ENCODE peak calls at places on chromosomes 12 and 14, in seven cellular contexts. D is fibroblast of the aortic adventitia; G is AG09309; O is GM13977; H is WERI-Rb-1; R is CD8-positive, alpha-beta T cell; A is type B pancreatic cell. K is an unnamed sample.

GRCh38 chr14:72154645-72155378 is 222.6 kb downstream of the RGS6 start:
- DNase-seq in O (no peak), D (no peak), A (no peak), G (no peak), H (no peak), R (no peak), K (no peak)

GRCh38 chr12:95204141-95204866 is 13.0 kb downstream of the FGD6 start:
- DNase-seq in A (no peak), D (peak; percentile 81), R (no peak), H (no peak), G (peak; percentile 70), O (no peak), K (no peak)

GRCh38 chr12:40226652-40227051 is 1.9 kb downstream of the LRRK2 start:
- DNase-seq in O (no peak), H (no peak), D (peak; percentile 93), A (no peak), R (no peak), G (peak; percentile 57), K (no peak)

GRCh38 chr14:75437201-75438143 is 9.7 kb downstream of the JDP2 start:
- DNase-seq in R (no peak), H (no peak), G (no peak), O (no peak), D (no peak), A (no peak), K (no peak)

GRCh38 chr14:105664691-105665090 is 138.3 kb downstream of the TMEM121 start:
- DNase-seq in R (no peak), D (no peak), O (no peak), H (no peak), G (no peak), A (no peak), K (no peak)

GRCh38 chr14:68458840-68459469 is 333.9 kb downstream of the ZFP36L1 start:
- DNase-seq in O (no peak), H (peak; percentile 72), G (peak; percentile 74), A (no peak), R (no peak), D (peak; percentile 95), K (no peak)

GRCh38 chr14:36835145-36835544 is 173.5 kb downstream of the PAX9 start:
- DNase-seq in H (no peak), A (no peak), R (no peak), O (no peak), D (no peak), G (no peak), K (no peak)

GRCh38 chr12:112833272-112833671 is 41.7 kb downstream of the RPH3A start:
- DNase-seq in O (no peak), H (no peak), R (no peak), D (no peak), A (no peak), G (no peak), K (no peak)

GRCh38 chr12:50062733-50063452 is 5.5 kb downstream of the ASIC1 start:
- DNase-seq in H (no peak), D (no peak), O (no peak), R (no peak), G (no peak), A (no peak), K (no peak)

GRCh38 chr12:42855362-42855950 is 265.9 kb upstream of the PRICKLE1 start:
- DNase-seq in O (no peak), D (no peak), R (no peak), G (no peak), A (no peak), H (no peak), K (no peak)

GRCh38 chr12:12804432-12804886 is 8.7 kb upstream of the DDX47 start:
- DNase-seq in A (no peak), D (peak; percentile 77), O (no peak), H (no peak), G (peak; percentile 80), R (no peak), K (no peak)

GRCh38 chr12:58711968-58712367 is 208.3 kb downstream of the LRIG3 start:
- DNase-seq in R (no peak), O (no peak), D (peak; percentile 11), A (no peak), H (no peak), G (peak; percentile 52), K (no peak)

GRCh38 chr12:1213205-1213604 is 222.2 kb downstream of the ERC1 start:
- DNase-seq in H (no peak), D (no peak), G (no peak), O (no peak), A (no peak), R (no peak), K (no peak)

GRCh38 chr12:51077930-51078329 is 5.5 kb downstream of the CSRNP2 start:
- DNase-seq in G (no peak), H (no peak), R (no peak), O (no peak), A (no peak), D (peak; percentile 26), K (no peak)

GRCh38 chr14:23568600-23569310 is 1.2 kb upstream of the AP1G2 start:
- DNase-seq in A (no peak), G (no peak), O (no peak), H (peak; percentile 75), R (no peak), D (no peak), K (peak; percentile 56)
- TF ChIP-seq CTCF in A (peak; percentile 55), G (peak; percentile 37), O (peak; percentile 49), H (peak; percentile 61), R (no peak), D (peak; percentile 26), K (peak; percentile 40)

DNA sequence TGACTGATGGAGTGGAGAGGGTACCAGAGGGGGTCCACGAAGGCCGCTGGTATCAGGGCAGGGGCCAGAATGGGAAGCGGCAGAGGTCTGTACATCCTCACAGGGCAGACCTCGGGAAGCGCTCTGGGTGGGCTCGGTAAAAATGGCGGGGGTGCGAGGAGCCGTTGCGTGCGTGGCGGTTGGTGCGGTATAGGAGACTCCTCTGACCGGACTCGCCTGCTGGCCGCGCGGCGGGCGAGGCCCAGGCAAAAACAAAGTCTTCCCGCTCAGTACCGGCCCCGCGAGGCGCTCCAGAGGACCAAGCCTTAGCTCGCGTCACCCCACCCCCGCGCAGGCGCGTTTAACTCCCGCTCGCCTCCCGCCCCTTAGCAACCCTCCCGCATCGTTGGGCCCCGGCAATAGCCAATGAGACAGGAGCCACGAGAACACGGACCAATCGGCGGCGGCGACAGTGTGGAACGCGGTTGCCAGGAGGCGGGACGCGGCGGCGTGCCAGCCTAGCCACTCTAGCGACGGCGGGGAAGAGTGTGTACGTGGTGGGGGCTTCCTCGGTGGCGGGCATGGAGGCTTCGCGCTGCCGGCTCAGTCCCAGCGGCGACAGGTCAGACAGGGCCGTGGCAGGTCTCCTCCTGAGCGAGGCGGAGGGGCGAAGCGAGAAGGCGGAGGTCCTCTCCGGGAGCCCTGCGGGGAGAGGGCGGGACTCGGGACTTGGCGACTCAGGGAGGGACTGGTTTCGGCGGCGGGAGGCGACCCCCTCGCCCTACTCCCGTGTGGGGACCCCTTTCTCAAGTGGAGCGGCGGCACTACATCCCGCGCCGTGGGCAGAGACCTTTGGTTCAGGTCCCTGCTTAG is at the start of gene TULP3:
- DNase-seq in G (peak; percentile 87), O (peak; percentile 95), D (peak; percentile 97), R (peak; percentile 98), H (peak; percentile 99), A (peak; percentile 99), K (peak; percentile 98)
- TF ChIP-seq CTCF in G (peak; percentile 6), O (no peak), D (peak; percentile 34), R (no peak), H (no peak), A (no peak), K (no peak)

GRCh38 chr12:56632701-56633464 is 2.8 kb upstream of the BAZ2A start:
- DNase-seq in H (no peak), D (no peak), R (no peak), G (no peak), A (no peak), O (no peak), K (no peak)
- TF ChIP-seq CTCF in H (no peak), D (no peak), R (no peak), G (no peak), A (no peak), O (no peak), K (no peak)

DNA sequence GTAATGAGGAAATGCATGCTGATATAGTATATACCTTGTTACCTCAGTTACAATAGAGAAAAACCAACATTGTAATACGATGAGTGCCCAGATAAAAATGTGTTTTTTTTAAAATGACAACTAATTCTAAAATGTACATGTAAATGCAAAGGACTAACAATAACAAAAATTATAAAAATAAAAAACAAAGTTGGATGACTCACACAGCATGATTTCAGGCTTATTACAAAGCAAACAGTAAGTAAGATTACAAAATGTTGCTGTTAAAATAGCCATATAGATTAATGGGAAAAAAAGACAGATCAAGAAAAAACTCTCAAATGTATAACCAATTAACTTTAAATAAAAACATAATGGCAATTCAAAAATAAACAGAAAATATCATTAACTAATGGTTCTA is 1099.4 kb downstream of the FSCB start:
- DNase-seq in R (no peak), D (no peak), O (no peak), H (no peak), A (no peak), G (no peak), K (no peak)
- TF ChIP-seq CTCF in R (no peak), D (no peak), O (no peak), H (no peak), A (no peak), G (no peak), K (no peak)

GRCh38 chr14:45287609-45288008 is 34.6 kb upstream of the MIS18BP1 start:
- DNase-seq in G (no peak), O (no peak), H (no peak), A (no peak), D (no peak), R (no peak), K (no peak)
- TF ChIP-seq CTCF in G (no peak), O (no peak), H (no peak), A (peak; percentile 24), D (no peak), R (no peak), K (no peak)